ENCODE peak calls at places on chromosome 5, in four cellular contexts. M, E, U and O are unnamed samples. For H3K36me3, the result is how much of the 10 kb centered on the place peaks cover.

GRCh38 chr5:140058212-140058932 is 15.3 kb upstream of the NRG2 start:
- DNase-seq in U (no peak), M (no peak), E (no peak), O (no peak)

GRCh38 chr5:159533197-159533596 is 202.9 kb upstream of the IL12B start:
- DNase-seq in M (peak), U (no peak), E (no peak), O (no peak)

GRCh38 chr5:140345919-140346347 is 470 bp downstream of the HBEGF start:
- DNase-seq in E (peak), M (peak), U (peak), O (peak)

GRCh38 chr5:113214026-113214425 is 220.8 kb downstream of the TSSK1B start:
- DNase-seq in E (no peak), U (no peak), M (no peak), O (no peak)

GRCh38 chr5:88824892-88825781 is 57.8 kb downstream of the MEF2C start:
- DNase-seq in E (no peak), U (no peak), M (no peak), O (no peak)

GRCh38 chr5:50953290-50953689 is 286.9 kb downstream of the PARP8 start:
- DNase-seq in U (no peak), M (no peak), E (no peak), O (no peak)

GRCh38 chr5:21807953-21808352 is 1045.2 kb downstream of the CDH12 start:
- DNase-seq in U (no peak), E (no peak), M (no peak), O (no peak)

GRCh38 chr5:83450183-83450839 is 21.2 kb upstream of the VCAN start:
- DNase-seq in M (peak), E (no peak), U (no peak), O (no peak)

GRCh38 chr5:12316812-12317211 is 412.6 kb upstream of the CTNND2 start:
- DNase-seq in M (peak), U (no peak), E (no peak), O (no peak)

GRCh38 chr5:35308391-35308790 is 78.1 kb upstream of the PRLR start:
- DNase-seq in E (peak), U (no peak), M (peak), O (no peak)

GRCh38 chr5:74285876-74286275 is 354.7 kb downstream of the ENC1 start:
- DNase-seq in E (no peak), U (no peak), M (no peak), O (no peak)

GRCh38 chr5:36982146-36982545 is 105.6 kb downstream of the NIPBL start:
- DNase-seq in U (no peak), M (no peak), E (no peak), O (no peak)

GRCh38 chr5:120207139-120207538 is 257.0 kb upstream of the PRR16 start:
- DNase-seq in U (no peak), M (no peak), E (no peak), O (no peak)

GRCh38 chr5:151053796-151054490 is 26.9 kb downstream of the TNIP1 start:
- DNase-seq in E (no peak), U (no peak), M (no peak), O (no peak)
- H3K36me3 ChIP-seq in E (under half), U (under half), M (under half), O (half or more)

GRCh38 chr5:181243020-181243520 is 636 bp downstream of the RACK1 start:
- DNase-seq in U (no peak), M (no peak), E (peak), O (no peak)

GRCh38 chr5:181243521-181244307 is at the start of gene RACK1:
- DNase-seq in U (no peak), E (peak), M (peak), O (peak)

GRCh38 chr5:181239062-181239663 is 4.5 kb downstream of the RACK1 start:
- DNase-seq in M (no peak), U (no peak), E (no peak), O (no peak)

GRCh38 chr5:181241393-181241975 is 2.2 kb downstream of the RACK1 start:
- DNase-seq in M (peak), U (no peak), E (no peak), O (no peak)

GRCh38 chr5:181242031-181242451 is 1.7 kb downstream of the RACK1 start:
- DNase-seq in E (no peak), M (no peak), U (no peak), O (no peak)
- H3K36me3 ChIP-seq in E (under half), M (under half), U (half or more), O (half or more)

GRCh38 chr5:131654309-131654708 is 19.3 kb upstream of the RAPGEF6 start:
- DNase-seq in U (no peak), E (no peak), M (no peak), O (no peak)

GRCh38 chr5:131659841-131660240 is 24.8 kb upstream of the RAPGEF6 start:
- DNase-seq in M (no peak), E (no peak), U (no peak), O (no peak)

GRCh38 chr5:131664929-131665328 is 29.9 kb upstream of the RAPGEF6 start:
- DNase-seq in M (no peak), E (no peak), U (no peak), O (no peak)

GRCh38 chr5:131661931-131662330 is 26.9 kb upstream of the RAPGEF6 start:
- DNase-seq in U (no peak), M (peak), E (no peak), O (no peak)

GRCh38 chr5:131659290-131659689 is 24.3 kb upstream of the RAPGEF6 start:
- DNase-seq in E (no peak), M (no peak), U (no peak), O (no peak)
- H3K36me3 ChIP-seq in E (under half), M (under half), U (under half), O (half or more)

GRCh38 chr5:172648008-172648359 is 6.9 kb downstream of the NEURL1B start:
- DNase-seq in M (peak), E (no peak), U (no peak), O (peak)
- H3K36me3 ChIP-seq in M (under half), E (under half), U (under half), O (under half)

DNA sequence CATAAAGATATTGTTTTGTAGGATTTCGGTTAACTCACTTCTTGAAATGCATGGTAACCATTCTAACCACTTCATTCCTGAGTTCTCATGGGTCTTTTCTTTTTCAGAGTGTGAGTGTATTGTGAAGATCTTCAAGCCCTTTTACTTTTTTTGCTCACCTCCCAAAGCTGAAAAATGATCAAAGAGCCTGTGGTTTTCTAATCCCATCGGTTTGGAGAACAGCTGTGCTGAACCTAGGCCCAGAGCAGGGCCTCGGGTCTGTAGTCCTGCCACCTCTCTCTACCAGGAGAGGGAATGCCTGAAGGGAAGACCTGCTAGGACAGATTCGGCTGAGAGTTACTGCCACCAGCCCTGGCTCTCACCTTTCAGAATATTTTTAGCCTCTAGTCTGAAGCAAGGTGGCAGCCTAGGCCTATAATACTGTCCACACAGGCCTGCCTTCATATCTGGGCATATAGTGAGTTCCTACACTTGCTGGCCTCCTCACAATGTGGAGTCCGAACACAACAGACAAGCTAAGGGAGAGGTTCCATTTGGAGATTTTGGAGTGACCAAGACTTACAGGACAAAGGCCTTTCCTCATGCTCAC is 13.8 kb downstream of the RGMB start:
- DNase-seq in M (no peak), E (no peak), U (no peak), O (no peak)
- H3K36me3 ChIP-seq in M (under half), E (under half), U (under half), O (under half)

GRCh38 chr5:146448783-146449519 is 1.8 kb downstream of the TCERG1 start:
- DNase-seq in U (no peak), M (no peak), E (no peak), O (no peak)

GRCh38 chr5:146446861-146447733 is at the start of gene TCERG1:
- DNase-seq in U (peak), M (peak), E (peak), O (peak)

GRCh38 chr5:146447734-146448380 is 724 bp downstream of the TCERG1 start:
- DNase-seq in M (peak), U (no peak), E (no peak), O (no peak)

GRCh38 chr5:146451411-146451810 is 4.3 kb downstream of the TCERG1 start:
- DNase-seq in M (peak), E (no peak), U (no peak), O (no peak)
- H3K36me3 ChIP-seq in M (under half), E (under half), U (under half), O (under half)

GRCh38 chr5:38321978-38322377 is 63.6 kb downstream of the EGFLAM start:
- DNase-seq in M (no peak), U (no peak), E (no peak), O (peak)
- H3K36me3 ChIP-seq in M (under half), U (under half), E (under half), O (under half)

DNA sequence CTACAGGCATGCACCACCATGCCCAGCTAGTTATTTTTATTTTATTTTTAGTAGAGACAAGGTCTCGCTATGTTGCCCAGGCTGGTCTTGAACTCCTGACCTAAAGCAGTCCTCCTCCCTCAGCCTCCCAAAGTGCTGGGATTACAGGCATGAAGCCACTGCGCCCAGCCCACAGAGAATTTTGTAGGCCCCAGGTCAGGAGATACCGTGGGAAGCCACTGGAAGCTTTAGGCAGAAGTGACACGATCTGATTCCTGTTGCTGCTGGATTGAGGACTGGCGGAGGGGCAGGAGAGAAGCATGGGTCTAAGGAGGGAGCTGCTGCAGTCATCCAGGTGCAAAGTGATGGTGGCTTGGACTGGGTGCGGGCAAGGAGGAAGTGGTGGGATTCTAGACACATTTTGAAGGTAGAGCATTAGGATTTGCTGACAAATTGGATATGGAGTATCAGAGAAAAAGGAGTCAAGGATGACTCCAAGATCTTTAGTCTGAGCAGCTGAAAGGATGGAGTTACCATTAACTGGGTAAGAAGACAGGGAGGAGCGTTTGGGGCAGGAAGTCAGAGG is 20.7 kb downstream of the TCF7 start:
- DNase-seq in M (no peak), E (no peak), U (no peak), O (no peak)
- H3K36me3 ChIP-seq in M (under half), E (under half), U (under half), O (under half)

DNA sequence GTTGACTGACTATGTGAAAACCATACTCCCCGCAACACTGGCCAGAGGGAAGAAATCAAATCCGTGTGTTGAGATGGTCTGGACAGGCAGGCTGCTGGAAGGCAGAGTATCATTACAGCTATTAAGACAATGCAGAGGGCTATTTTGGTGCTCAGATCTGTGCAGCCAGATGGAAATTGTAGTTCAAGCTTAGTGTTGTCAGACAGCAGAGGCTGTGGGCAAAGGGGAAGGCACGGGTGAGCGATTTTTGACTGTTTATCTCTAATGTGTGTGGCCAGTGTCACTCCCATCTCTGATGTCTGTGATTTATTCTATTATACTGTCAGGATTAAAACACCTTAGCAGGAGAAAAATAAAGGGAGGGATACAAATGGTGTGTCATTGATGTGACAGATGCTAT is 984.4 kb upstream of the WWC1 start:
- DNase-seq in M (no peak), U (no peak), E (no peak), O (no peak)
- H3K36me3 ChIP-seq in M (under half), U (under half), E (under half), O (under half)

GRCh38 chr5:99019254-99019653 is 90.4 kb upstream of the CHD1 start:
- DNase-seq in U (no peak), E (no peak), M (no peak), O (no peak)
- H3K36me3 ChIP-seq in U (under half), E (under half), M (under half), O (under half)